ENCODE peak calls at places on chromosome 15, in nine cellular contexts. One of them, this sample, is unnamed.

GRCh38 chr15:66827698-66828055 is 125.6 kb downstream of the SMAD6 start:
- DNase-seq in adrenal gland: no peak
- DNase-seq in lower leg skin: no peak
- DNase-seq in uterus: no peak
- DNase-seq in HCT116: no peak
- DNase-seq in heart left ventricle: no peak
- DNase-seq in Peyer's patch: no peak
- DNase-seq in tibial nerve: no peak
- DNase-seq in sigmoid colon: peak
- DNase-seq in this sample: no peak

GRCh38 chr15:93201940-93202339 is 112.9 kb upstream of the RGMA start:
- DNase-seq in uterus: no peak
- DNase-seq in Peyer's patch: no peak
- DNase-seq in HCT116: no peak
- DNase-seq in sigmoid colon: no peak
- DNase-seq in heart left ventricle: no peak
- DNase-seq in adrenal gland: no peak
- DNase-seq in lower leg skin: no peak
- DNase-seq in tibial nerve: no peak
- DNase-seq in this sample: no peak

GRCh38 chr15:51325167-51325566 is 13.2 kb downstream of the CYP19A1 start:
- DNase-seq in uterus: no peak
- DNase-seq in Peyer's patch: no peak
- DNase-seq in adrenal gland: no peak
- DNase-seq in HCT116: no peak
- DNase-seq in sigmoid colon: no peak
- DNase-seq in heart left ventricle: no peak
- DNase-seq in tibial nerve: no peak
- DNase-seq in lower leg skin: no peak
- DNase-seq in this sample: no peak

GRCh38 chr15:92989469-92989868 is 89.3 kb downstream of the CHD2 start:
- DNase-seq in heart left ventricle: no peak
- DNase-seq in HCT116: no peak
- DNase-seq in lower leg skin: no peak
- DNase-seq in Peyer's patch: no peak
- DNase-seq in uterus: no peak
- DNase-seq in tibial nerve: no peak
- DNase-seq in adrenal gland: no peak
- DNase-seq in sigmoid colon: no peak
- DNase-seq in this sample: no peak

GRCh38 chr15:25674948-25675347 is 188.2 kb downstream of the ATP10A start:
- DNase-seq in sigmoid colon: peak
- DNase-seq in HCT116: no peak
- DNase-seq in tibial nerve: peak
- DNase-seq in heart left ventricle: no peak
- DNase-seq in adrenal gland: no peak
- DNase-seq in Peyer's patch: peak
- DNase-seq in uterus: peak
- DNase-seq in lower leg skin: peak
- DNase-seq in this sample: no peak

GRCh38 chr15:78950906-78951840 is 6.3 kb upstream of the CTSH start:
- DNase-seq in tibial nerve: no peak
- DNase-seq in Peyer's patch: no peak
- DNase-seq in sigmoid colon: no peak
- DNase-seq in heart left ventricle: no peak
- DNase-seq in adrenal gland: no peak
- DNase-seq in uterus: no peak
- DNase-seq in lower leg skin: no peak
- DNase-seq in HCT116: no peak
- DNase-seq in this sample: peak

GRCh38 chr15:47870956-47871625 is 153.8 kb downstream of the SEMA6D start:
- DNase-seq in uterus: no peak
- DNase-seq in sigmoid colon: no peak
- DNase-seq in adrenal gland: no peak
- DNase-seq in lower leg skin: no peak
- DNase-seq in Peyer's patch: no peak
- DNase-seq in tibial nerve: no peak
- DNase-seq in HCT116: no peak
- DNase-seq in heart left ventricle: no peak
- DNase-seq in this sample: no peak

GRCh38 chr15:68642491-68642845 is 63.7 kb downstream of the CORO2B start:
- DNase-seq in lower leg skin: no peak
- DNase-seq in adrenal gland: no peak
- DNase-seq in tibial nerve: no peak
- DNase-seq in sigmoid colon: peak
- DNase-seq in uterus: no peak
- DNase-seq in HCT116: no peak
- DNase-seq in heart left ventricle: no peak
- DNase-seq in Peyer's patch: no peak
- DNase-seq in this sample: no peak

GRCh38 chr15:100980410-100981046 is 61.4 kb downstream of the LRRK1 start:
- DNase-seq in HCT116: no peak
- DNase-seq in heart left ventricle: no peak
- DNase-seq in uterus: no peak
- DNase-seq in sigmoid colon: no peak
- DNase-seq in adrenal gland: no peak
- DNase-seq in lower leg skin: no peak
- DNase-seq in Peyer's patch: no peak
- DNase-seq in tibial nerve: no peak
- DNase-seq in this sample: no peak

GRCh38 chr15:70589221-70589620 is 174.1 kb downstream of the UACA start:
- DNase-seq in sigmoid colon: no peak
- DNase-seq in uterus: no peak
- DNase-seq in adrenal gland: no peak
- DNase-seq in lower leg skin: no peak
- DNase-seq in tibial nerve: no peak
- DNase-seq in Peyer's patch: no peak
- DNase-seq in HCT116: no peak
- DNase-seq in heart left ventricle: no peak
- DNase-seq in this sample: no peak

GRCh38 chr15:60325905-60326304 is 71.9 kb downstream of the ANXA2 start:
- DNase-seq in uterus: no peak
- DNase-seq in tibial nerve: no peak
- DNase-seq in lower leg skin: no peak
- DNase-seq in adrenal gland: no peak
- DNase-seq in HCT116: no peak
- DNase-seq in Peyer's patch: no peak
- DNase-seq in heart left ventricle: no peak
- DNase-seq in sigmoid colon: no peak
- DNase-seq in this sample: no peak

GRCh38 chr15:60326343-60326742 is 71.4 kb downstream of the ANXA2 start:
- DNase-seq in heart left ventricle: no peak
- DNase-seq in uterus: no peak
- DNase-seq in adrenal gland: no peak
- DNase-seq in sigmoid colon: no peak
- DNase-seq in Peyer's patch: no peak
- DNase-seq in lower leg skin: no peak
- DNase-seq in HCT116: no peak
- DNase-seq in tibial nerve: no peak
- DNase-seq in this sample: no peak

GRCh38 chr15:60326824-60327654 is 70.7 kb downstream of the ANXA2 start:
- DNase-seq in adrenal gland: no peak
- DNase-seq in uterus: no peak
- DNase-seq in tibial nerve: peak
- DNase-seq in lower leg skin: no peak
- DNase-seq in sigmoid colon: no peak
- DNase-seq in heart left ventricle: no peak
- DNase-seq in HCT116: peak
- DNase-seq in Peyer's patch: no peak
- DNase-seq in this sample: no peak

GRCh38 chr15:60323322-60323721 is 74.5 kb downstream of the ANXA2 start:
- DNase-seq in Peyer's patch: no peak
- DNase-seq in heart left ventricle: no peak
- DNase-seq in uterus: no peak
- DNase-seq in sigmoid colon: no peak
- DNase-seq in HCT116: no peak
- DNase-seq in adrenal gland: no peak
- DNase-seq in lower leg skin: no peak
- DNase-seq in tibial nerve: no peak
- DNase-seq in this sample: no peak

DNA sequence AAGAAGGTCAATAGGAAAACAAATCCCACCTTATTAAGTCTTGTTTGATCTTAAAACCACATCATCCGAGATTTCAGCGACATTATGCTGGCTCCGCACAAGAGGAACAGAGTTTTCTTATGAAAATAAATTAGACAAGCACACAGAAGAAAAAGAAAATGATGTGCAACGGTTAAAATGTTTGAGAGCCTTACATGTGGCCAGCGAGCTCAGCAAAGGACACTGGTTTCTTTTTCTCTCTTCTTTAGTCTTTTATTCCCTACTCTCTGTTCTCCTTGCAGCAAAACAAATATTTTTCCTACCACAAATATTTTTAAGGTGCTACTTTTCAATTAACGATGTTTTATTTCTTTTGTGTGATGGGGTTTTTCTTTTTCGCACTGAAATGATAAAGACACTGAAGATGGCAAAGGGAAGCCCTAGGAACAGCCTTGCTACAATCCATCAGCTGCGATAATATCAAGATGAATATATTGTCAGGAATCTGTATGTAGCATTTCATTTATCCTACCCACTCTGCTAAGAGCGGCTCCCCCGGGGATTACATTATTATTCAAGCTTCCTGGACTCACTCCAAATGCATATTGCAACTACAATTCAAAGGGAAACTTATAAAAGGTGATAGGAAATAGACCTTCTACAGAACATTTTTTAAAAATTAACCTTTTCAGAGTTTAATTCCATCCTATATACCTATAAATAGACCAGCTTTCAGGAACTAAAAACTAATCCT is 72.9 kb downstream of the ANXA2 start:
- DNase-seq in Peyer's patch: no peak
- DNase-seq in uterus: no peak
- DNase-seq in lower leg skin: no peak
- DNase-seq in tibial nerve: no peak
- DNase-seq in heart left ventricle: no peak
- DNase-seq in HCT116: no peak
- DNase-seq in sigmoid colon: no peak
- DNase-seq in adrenal gland: no peak
- DNase-seq in this sample: no peak
- TF ChIP-seq POLR2A in Peyer's patch: no peak
- TF ChIP-seq POLR2A in uterus: no peak
- TF ChIP-seq POLR2A in lower leg skin: no peak
- TF ChIP-seq POLR2A in tibial nerve: no peak
- TF ChIP-seq POLR2A in heart left ventricle: no peak
- TF ChIP-seq POLR2A in HCT116: no peak
- TF ChIP-seq POLR2A in sigmoid colon: no peak
- TF ChIP-seq POLR2A in adrenal gland: no peak
- TF ChIP-seq POLR2A in this sample: no peak

DNA sequence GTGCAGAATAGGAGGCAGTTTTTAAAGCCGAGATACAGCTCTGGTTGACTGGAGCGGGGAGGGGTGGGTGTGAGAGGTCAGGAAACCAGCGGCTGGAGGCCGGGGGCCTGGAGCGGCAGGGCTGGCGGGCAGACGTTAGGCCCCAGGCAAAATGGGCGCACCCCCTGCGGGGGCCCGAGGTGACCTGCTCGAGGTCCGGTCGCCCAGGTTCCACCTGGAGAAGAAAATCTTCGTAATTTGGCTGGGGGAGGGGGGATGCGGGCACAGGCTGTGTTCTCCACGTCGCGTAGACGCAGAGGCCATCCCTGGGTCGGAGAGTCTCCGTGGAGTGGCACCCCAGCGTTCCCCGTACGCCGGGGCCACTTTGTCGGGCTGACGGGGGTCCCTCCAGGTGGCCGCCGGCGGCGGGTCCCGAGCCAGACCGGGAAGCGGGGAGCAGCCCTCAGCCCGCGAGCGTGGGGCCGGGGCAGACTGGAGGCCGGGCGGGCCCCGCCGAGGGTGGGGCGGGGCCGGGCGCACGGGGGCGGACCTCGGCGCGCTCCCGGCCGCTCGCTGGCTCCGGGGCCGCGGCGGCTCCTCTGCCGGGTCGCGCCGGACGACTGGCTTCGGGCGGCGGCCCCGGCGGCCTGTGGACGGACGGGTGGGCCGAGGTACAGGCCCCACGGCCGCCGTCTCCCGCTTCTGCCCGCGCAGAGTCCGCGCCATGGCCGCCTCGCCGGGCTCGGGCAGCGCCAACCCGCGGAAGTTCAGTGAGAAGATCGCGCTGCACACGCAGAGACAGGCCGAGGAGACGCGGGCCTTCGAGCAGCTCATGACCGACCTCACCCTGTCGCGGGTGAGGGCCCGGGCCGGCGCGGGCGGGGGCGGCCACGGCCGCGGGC is at the start of gene CRTC3:
- DNase-seq in tibial nerve: no peak
- DNase-seq in heart left ventricle: peak
- DNase-seq in HCT116: no peak
- DNase-seq in Peyer's patch: peak
- DNase-seq in sigmoid colon: peak
- DNase-seq in uterus: peak
- DNase-seq in lower leg skin: peak
- DNase-seq in adrenal gland: peak
- DNase-seq in this sample: peak
- TF ChIP-seq POLR2A in tibial nerve: peak
- TF ChIP-seq POLR2A in heart left ventricle: no peak
- TF ChIP-seq POLR2A in HCT116: no peak
- TF ChIP-seq POLR2A in Peyer's patch: peak
- TF ChIP-seq POLR2A in sigmoid colon: no peak
- TF ChIP-seq POLR2A in uterus: peak
- TF ChIP-seq POLR2A in lower leg skin: no peak
- TF ChIP-seq POLR2A in adrenal gland: peak
- TF ChIP-seq POLR2A in this sample: peak

GRCh38 chr15:74397239-74398068 is 30.0 kb upstream of the CYP11A1 start:
- DNase-seq in sigmoid colon: no peak
- DNase-seq in lower leg skin: no peak
- DNase-seq in Peyer's patch: peak
- DNase-seq in HCT116: no peak
- DNase-seq in tibial nerve: no peak
- DNase-seq in uterus: no peak
- DNase-seq in heart left ventricle: no peak
- DNase-seq in adrenal gland: no peak
- DNase-seq in this sample: no peak
- TF ChIP-seq POLR2A in sigmoid colon: no peak
- TF ChIP-seq POLR2A in lower leg skin: no peak
- TF ChIP-seq POLR2A in Peyer's patch: no peak
- TF ChIP-seq POLR2A in HCT116: no peak
- TF ChIP-seq POLR2A in tibial nerve: no peak
- TF ChIP-seq POLR2A in uterus: no peak
- TF ChIP-seq POLR2A in heart left ventricle: no peak
- TF ChIP-seq POLR2A in adrenal gland: no peak
- TF ChIP-seq POLR2A in this sample: no peak

DNA sequence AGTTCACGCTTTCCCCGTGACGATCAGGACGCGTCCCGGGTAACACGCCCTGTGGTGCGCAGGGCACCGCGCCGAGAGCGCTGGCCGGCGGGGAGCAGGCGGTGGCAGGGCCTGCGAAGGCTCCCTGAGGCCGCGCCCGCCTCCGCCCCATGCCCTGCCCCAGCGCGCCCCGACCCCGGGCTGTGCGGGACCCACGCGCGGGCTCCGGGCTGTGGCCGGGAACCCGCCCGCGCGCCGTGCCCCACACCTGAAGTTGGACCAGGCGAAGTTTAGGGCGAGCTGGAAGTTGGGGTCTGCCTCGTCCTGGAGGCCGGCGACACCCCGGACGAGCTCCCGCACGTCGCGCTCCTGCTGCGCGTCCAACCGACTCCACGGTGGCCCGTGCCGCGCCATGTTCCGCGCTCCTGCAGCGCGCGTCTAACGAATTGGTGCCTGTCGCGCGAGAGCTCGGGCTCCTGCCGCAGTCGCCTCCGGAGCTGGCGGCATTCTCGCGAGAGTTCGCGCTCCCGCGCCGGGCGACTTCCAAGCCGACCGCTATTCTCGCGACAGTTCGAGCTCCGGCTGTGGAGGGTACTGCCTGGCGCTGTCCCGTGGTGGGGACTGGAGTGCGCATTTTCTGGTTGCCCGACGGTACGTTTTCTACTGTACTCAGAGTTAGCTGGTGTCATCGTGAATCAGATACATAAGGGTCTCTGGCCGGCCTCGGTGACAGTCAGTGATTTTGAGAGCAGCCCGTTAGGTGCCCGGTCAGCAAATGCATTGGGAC is at the start of gene TUBGCP5:
- DNase-seq in uterus: peak
- DNase-seq in adrenal gland: peak
- DNase-seq in sigmoid colon: peak
- DNase-seq in HCT116: peak
- DNase-seq in Peyer's patch: peak
- DNase-seq in lower leg skin: peak
- DNase-seq in heart left ventricle: peak
- DNase-seq in tibial nerve: peak
- DNase-seq in this sample: peak
- TF ChIP-seq POLR2A in uterus: peak
- TF ChIP-seq POLR2A in adrenal gland: peak
- TF ChIP-seq POLR2A in sigmoid colon: peak
- TF ChIP-seq POLR2A in HCT116: peak
- TF ChIP-seq POLR2A in Peyer's patch: peak
- TF ChIP-seq POLR2A in lower leg skin: no peak
- TF ChIP-seq POLR2A in heart left ventricle: peak
- TF ChIP-seq POLR2A in tibial nerve: peak
- TF ChIP-seq POLR2A in this sample: peak